ENCODE peak calls at places on chromosomes 1 and 21, in five cellular contexts. K, D, O, C and Z are unnamed samples.

GRCh38 chr1:119674110-119674509 is 26.0 kb upstream of the ZNF697 start:
- DNase-seq in K (peak; percentile 4), D (no peak), O (no peak), C (no peak), Z (no peak)

GRCh38 chr1:207404849-207405525 is 49.1 kb upstream of the CR2 start:
- DNase-seq in K (peak; percentile 76), D (no peak), O (peak; percentile 62), C (no peak), Z (no peak)

GRCh38 chr1:203309115-203309429 is 3.8 kb downstream of the BTG2 start:
- DNase-seq in K (no peak), D (no peak), O (no peak), C (no peak), Z (no peak)

GRCh38 chr1:38477811-38478210 is 381.8 kb downstream of the RRAGC start:
- DNase-seq in K (no peak), D (no peak), O (no peak), C (no peak), Z (no peak)

GRCh38 chr1:19974822-19975416 is 4.5 kb downstream of the PLA2G2A start:
- DNase-seq in K (peak; percentile 47), D (no peak), O (peak; percentile 50), C (no peak), Z (peak; percentile 33)

GRCh38 chr1:152013664-152014237 is 20.1 kb upstream of the S100A10 start:
- DNase-seq in K (peak; percentile 61), D (no peak), O (no peak), C (peak; percentile 34), Z (peak; percentile 55)

GRCh38 chr1:18182518-18183160 is 75.0 kb downstream of the IGSF21 start:
- DNase-seq in K (peak; percentile 22), D (no peak), O (no peak), C (no peak), Z (no peak)

GRCh38 chr1:25711555-25712298 is 88.3 kb upstream of the SELENON start:
- DNase-seq in K (no peak), D (peak; percentile 57), O (no peak), C (peak; percentile 58), Z (peak; percentile 64)

GRCh38 chr21:32256873-32257620 is 21.8 kb downstream of the MIS18A start:
- DNase-seq in K (peak; percentile 80), D (no peak), O (no peak), C (no peak), Z (no peak)

GRCh38 chr1:211129790-211130189 is 4.2 kb downstream of the KCNH1 start:
- DNase-seq in K (no peak), D (no peak), O (no peak), C (no peak), Z (no peak)